ENCODE peak calls at places on chromosome 12, in five cellular contexts. G is astrocyte of the cerebellum, J is epithelial cell of esophagus, C is dorsolateral prefrontal cortex, R is nephron progenitor cell. D is an unnamed sample.

GRCh38 chr12:27400856-27401255 is 45.7 kb upstream of the SMCO2 start:
- DNase-seq in C (no peak), G (no peak), J (no peak), R (peak; percentile 16), D (no peak)

GRCh38 chr12:50198829-50199228 is 31.7 kb upstream of the CERS5 start:
- DNase-seq in C (no peak), J (no peak), G (no peak), R (no peak), D (no peak)

GRCh38 chr12:99131761-99132199 is 486.7 kb downstream of the APAF1 start:
- DNase-seq in G (peak; percentile 65), J (no peak), C (peak; percentile 72), R (peak; percentile 54), D (no peak)

GRCh38 chr12:121214171-121214777 is 4.3 kb downstream of the P2RX4 start:
- DNase-seq in C (no peak), J (peak; percentile 83), R (no peak), G (peak; percentile 16), D (no peak)

GRCh38 chr12:38930994-38931393 is 25.6 kb upstream of the CPNE8 start:
- DNase-seq in R (no peak), G (no peak), C (no peak), J (peak; percentile 58), D (no peak)

GRCh38 chr12:111434680-111435338 is 29.1 kb downstream of the SH2B3 start:
- DNase-seq in J (no peak), G (no peak), C (no peak), R (no peak), D (no peak)

GRCh38 chr12:125166046-125166445 is 100.8 kb downstream of the AACS start:
- DNase-seq in R (no peak), G (no peak), J (peak; percentile 47), C (no peak), D (no peak)

GRCh38 chr12:19288603-19289244 is 150.6 kb upstream of the AEBP2 start:
- DNase-seq in R (no peak), J (peak; percentile 50), G (peak; percentile 33), C (no peak), D (no peak)

GRCh38 chr12:5987573-5987972 is 42.5 kb upstream of the ANO2 start:
- DNase-seq in R (no peak), C (no peak), G (no peak), J (no peak), D (no peak)

GRCh38 chr12:45234134-45234865 is 18.4 kb downstream of the ANO6 start:
- DNase-seq in R (no peak), C (no peak), G (peak; percentile 93), J (peak; percentile 98), D (no peak)

GRCh38 chr12:29148065-29148957 is 767 bp upstream of the FAR2 start:
- DNase-seq in C (peak; percentile 61), G (no peak), J (no peak), R (peak; percentile 7), D (no peak)

GRCh38 chr12:78824918-78825317 is 39.7 kb upstream of the SYT1 start:
- DNase-seq in C (no peak), J (no peak), R (no peak), G (no peak), D (no peak)

DNA sequence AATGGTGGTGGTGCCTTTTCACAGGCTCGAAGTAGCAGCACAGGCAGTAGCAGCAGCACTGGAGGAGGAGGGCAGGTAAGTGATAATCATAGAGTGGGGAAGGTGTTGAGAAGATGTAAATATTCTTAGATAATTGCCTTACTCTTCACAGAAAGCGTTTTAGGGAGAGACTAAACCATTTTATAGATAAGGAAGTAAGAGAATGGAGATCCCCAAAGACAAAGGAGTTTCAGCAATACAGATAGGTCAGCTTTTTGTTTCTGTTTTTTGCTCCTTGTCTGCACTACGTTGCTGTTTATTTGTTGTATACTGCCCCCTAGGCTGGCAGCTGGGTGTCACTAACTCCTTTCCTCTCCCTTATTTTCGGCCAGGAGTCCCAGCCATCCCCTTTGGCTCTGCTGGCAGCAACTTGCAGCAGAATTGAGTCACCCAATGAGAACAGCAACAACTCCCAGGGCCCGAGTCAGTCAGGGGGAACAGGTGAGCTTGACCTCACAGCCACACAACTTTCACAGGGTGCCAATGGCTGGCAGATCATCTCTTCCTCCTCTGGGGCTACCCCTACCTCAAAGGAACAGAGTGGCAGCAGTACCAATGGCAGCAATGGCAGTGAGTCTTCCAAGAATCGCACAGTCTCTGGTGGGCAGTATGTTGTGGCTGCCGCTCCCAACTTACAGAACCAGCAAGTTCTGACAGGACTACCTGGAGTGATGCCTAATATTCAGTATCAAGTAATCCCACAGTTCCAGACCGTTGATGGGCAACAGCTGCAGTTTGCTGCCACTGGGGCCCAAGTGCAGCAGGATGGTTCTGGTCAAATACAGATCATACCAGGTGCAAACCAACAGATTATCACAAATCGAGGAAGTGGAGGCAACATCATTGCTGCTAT is 2.0 kb downstream of the SP1 start:
- DNase-seq in J (peak; percentile 97), G (no peak), C (peak; percentile 43), R (peak; percentile 29), D (no peak)
- TF ChIP-seq CTCF in J (peak; percentile 65), G (peak; percentile 38), C (peak; percentile 58), R (peak; percentile 15), D (peak; percentile 48)

GRCh38 chr12:69985656-69986055 is 160.6 kb downstream of the MYRFL start:
- DNase-seq in J (peak; percentile 29), G (no peak), C (no peak), R (peak; percentile 25), D (no peak)
- TF ChIP-seq CTCF in J (peak; percentile 40), G (no peak), C (no peak), R (no peak), D (peak; percentile 33)

GRCh38 chr12:59193476-59194050 is 273.3 kb upstream of the LRIG3 start:
- DNase-seq in R (no peak), G (no peak), J (peak; percentile 89), C (no peak), D (no peak)

GRCh38 chr12:59196989-59197388 is 276.7 kb upstream of the LRIG3 start:
- DNase-seq in C (no peak), R (no peak), J (no peak), G (no peak), D (no peak)

GRCh38 chr12:59194794-59195193 is 274.5 kb upstream of the LRIG3 start:
- DNase-seq in G (no peak), R (no peak), C (no peak), J (no peak), D (no peak)

GRCh38 chr12:59191372-59191771 is 271.1 kb upstream of the LRIG3 start:
- DNase-seq in G (no peak), C (no peak), J (peak; percentile 50), R (no peak), D (no peak)
- TF ChIP-seq CTCF in G (no peak), C (no peak), J (no peak), R (no peak), D (no peak)

GRCh38 chr12:52532636-52533035 is 12.4 kb upstream of the KRT5 start:
- DNase-seq in J (no peak), C (peak; percentile 0), G (no peak), R (no peak), D (no peak)

GRCh38 chr12:52531563-52532300 is 11.5 kb upstream of the KRT5 start:
- DNase-seq in C (peak; percentile 41), G (no peak), R (no peak), J (no peak), D (no peak)

GRCh38 chr12:52537101-52537500 is 15.8 kb downstream of the KRT71 start:
- DNase-seq in C (no peak), J (no peak), R (no peak), G (no peak), D (no peak)

GRCh38 chr12:52533686-52534470 is 13.7 kb upstream of the KRT5 start:
- DNase-seq in G (no peak), C (no peak), R (no peak), J (no peak), D (no peak)

DNA sequence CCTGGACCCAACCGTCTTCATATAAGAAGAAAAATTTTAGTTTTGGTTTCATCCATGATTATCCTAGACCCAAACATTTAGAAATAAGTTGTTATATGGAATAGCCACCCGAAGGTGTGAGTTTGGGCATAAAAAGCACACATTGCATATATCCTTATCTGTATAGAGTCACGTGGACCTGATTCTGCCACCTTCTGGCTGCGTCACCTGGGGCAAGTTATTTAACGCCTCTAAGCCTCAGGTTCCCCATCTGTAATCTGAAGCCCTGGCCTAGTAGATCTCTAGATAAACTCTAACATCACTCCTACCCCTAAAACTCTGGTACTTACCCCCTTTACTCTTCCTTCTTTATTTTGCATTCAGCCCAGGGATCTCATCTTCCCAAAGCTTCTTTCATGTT is 14.3 kb upstream of the KRT5 start:
- DNase-seq in J (no peak), G (no peak), R (no peak), C (no peak), D (no peak)
- TF ChIP-seq CTCF in J (no peak), G (peak; percentile 22), R (no peak), C (no peak), D (no peak)

GRCh38 chr12:54161481-54162437 is 27.0 kb downstream of the SMUG1 start:
- DNase-seq in R (no peak), J (no peak), G (no peak), C (no peak), D (no peak)
- TF ChIP-seq CTCF in R (no peak), J (no peak), G (no peak), C (no peak), D (no peak)

DNA sequence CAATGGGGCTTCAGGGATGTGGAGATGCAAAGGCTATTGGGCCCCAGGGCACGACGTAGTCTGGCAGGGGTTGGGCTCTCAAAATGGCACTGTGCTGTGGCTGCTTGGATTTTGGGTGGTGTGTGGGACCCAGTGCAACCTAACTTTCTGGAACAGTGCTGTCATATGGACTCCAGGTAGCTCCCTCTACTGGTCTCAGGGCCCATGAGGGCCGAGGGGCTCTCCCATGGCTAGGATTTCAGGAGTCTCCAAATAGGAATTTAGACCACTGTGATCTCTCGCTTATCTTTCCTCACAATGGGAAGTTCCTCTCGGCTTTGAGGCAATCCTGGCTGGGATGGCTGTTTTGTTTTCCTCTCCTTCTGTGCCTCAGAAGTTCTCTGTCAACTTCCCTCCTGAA is 68.2 kb upstream of the MUCL1 start:
- DNase-seq in C (no peak), J (no peak), G (no peak), R (no peak), D (no peak)
- TF ChIP-seq CTCF in C (no peak), J (no peak), G (no peak), R (no peak), D (no peak)

DNA sequence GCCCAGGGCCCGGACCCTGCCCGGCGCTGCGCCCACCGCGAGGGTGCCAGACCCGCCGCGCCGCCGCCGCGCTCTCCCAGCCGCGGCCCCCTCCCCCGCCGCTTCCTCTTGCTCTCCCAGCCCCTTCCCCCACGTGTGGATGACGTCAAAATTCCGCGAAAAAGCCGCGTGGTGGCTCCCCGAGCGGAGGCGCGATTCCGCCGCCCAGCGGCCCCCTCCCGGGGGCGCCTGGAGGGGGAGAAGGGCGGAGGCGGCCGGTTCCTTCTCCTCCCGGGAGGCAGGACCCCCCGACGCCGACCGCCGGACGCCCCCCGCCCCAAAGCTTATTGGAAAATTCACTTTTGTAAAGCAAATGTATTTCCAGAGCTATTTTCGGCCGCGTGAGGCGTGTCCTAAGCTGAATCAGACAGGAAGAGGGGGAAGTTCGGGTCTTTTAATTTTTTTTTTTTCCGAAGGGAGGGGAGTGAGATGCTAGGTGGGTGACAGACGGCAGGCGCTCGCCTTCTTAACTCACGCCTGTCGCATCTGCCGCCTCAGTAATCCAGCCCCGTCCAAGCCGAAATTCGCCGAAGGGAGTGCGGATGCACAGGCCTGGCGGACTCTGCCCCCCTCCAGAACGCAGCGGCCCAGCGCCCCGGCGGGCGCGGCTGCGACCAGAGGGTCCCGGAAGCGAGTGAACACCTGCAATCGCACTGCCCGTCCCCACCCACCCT is 4.1 kb upstream of the CCND2 start:
- DNase-seq in C (peak; percentile 85), R (peak; percentile 87), G (no peak), J (peak; percentile 72), D (peak; percentile 80)
- TF ChIP-seq CTCF in C (peak; percentile 12), R (no peak), G (no peak), J (no peak), D (peak; percentile 30)

GRCh38 chr12:57368349-57369095 is 62.3 kb downstream of the R3HDM2 start:
- DNase-seq in J (peak; percentile 8), G (no peak), C (no peak), R (no peak), D (no peak)
- TF ChIP-seq CTCF in J (no peak), G (no peak), C (no peak), R (no peak), D (no peak)